ENCODE peak calls at places on chromosomes 3 and 15, in ten cellular contexts. N, D, Q, G, X, H, B, W, J and A are unnamed samples.

GRCh38 chr3:136802481-136802996 is 16.4 kb upstream of the SLC35G2 start:
- DNase-seq in N (no peak), D (no peak), W (no peak), H (no peak), G (no peak), B (peak; percentile 54), X (no peak), J (no peak), Q (no peak), A (no peak)

GRCh38 chr3:141051641-141052569 is 758 bp downstream of the SPSB4 start:
- DNase-seq in H (no peak), W (no peak), N (no peak), X (no peak), J (no peak), Q (peak; percentile 49), D (peak; percentile 79), G (no peak), B (no peak), A (peak; percentile 3)

GRCh38 chr3:186281172-186281571 is 80.9 kb downstream of the DGKG start:
- DNase-seq in B (no peak), X (no peak), D (no peak), G (peak; percentile 45), H (no peak), N (no peak), Q (no peak), J (no peak), W (no peak), A (peak; percentile 88)

GRCh38 chr3:17986393-17986816 is 244.0 kb upstream of the TBC1D5 start:
- DNase-seq in X (no peak), Q (no peak), N (no peak), J (no peak), D (no peak), W (no peak), G (no peak), H (no peak), B (no peak), A (no peak)

GRCh38 chr3:123292321-123293310 is 90.9 kb downstream of the SEC22A start:
- DNase-seq in G (no peak), W (no peak), N (no peak), X (no peak), B (no peak), Q (no peak), J (no peak), D (no peak), H (no peak), A (no peak)

GRCh38 chr15:29126208-29126536 is 143.4 kb downstream of the NSMCE3 start:
- DNase-seq in B (no peak), N (no peak), D (peak; percentile 17), J (no peak), W (no peak), H (no peak), G (no peak), Q (no peak), X (no peak), A (no peak)

GRCh38 chr3:88005066-88005465 is 53.7 kb downstream of the CGGBP1 start:
- DNase-seq in N (no peak), W (peak; percentile 22), D (no peak), J (no peak), B (no peak), X (no peak), H (no peak), Q (no peak), G (no peak), A (no peak)

GRCh38 chr3:102712896-102713295 is 278.1 kb downstream of the ZPLD1 start:
- DNase-seq in G (no peak), B (no peak), H (no peak), J (no peak), W (no peak), D (no peak), X (no peak), N (no peak), Q (no peak), A (no peak)

GRCh38 chr3:74561881-74562280 is 52.6 kb downstream of the CNTN3 start:
- DNase-seq in W (no peak), D (no peak), H (no peak), B (no peak), Q (no peak), G (peak; percentile 47), N (no peak), X (no peak), J (no peak), A (peak; percentile 21)

GRCh38 chr3:44468572-44469520 is 8.6 kb downstream of the ZNF445 start:
- DNase-seq in Q (no peak), W (no peak), X (no peak), G (no peak), H (no peak), J (no peak), B (no peak), D (peak; percentile 66), N (peak; percentile 45), A (peak; percentile 26)

GRCh38 chr15:90266485-90266884 is 1.0 kb downstream of the NGRN start:
- DNase-seq in H (no peak), N (peak; percentile 36), B (no peak), W (no peak), G (no peak), J (no peak), Q (no peak), D (no peak), X (no peak), A (peak; percentile 14)

GRCh38 chr3:94099311-94099710 is 36.5 kb downstream of the NSUN3 start:
- DNase-seq in D (no peak), Q (no peak), X (no peak), J (no peak), B (no peak), W (no peak), G (no peak), H (no peak), N (no peak), A (no peak)

GRCh38 chr3:153144779-153145178 is 17.2 kb upstream of the RAP2B start:
- DNase-seq in W (no peak), H (no peak), N (no peak), B (no peak), G (no peak), X (no peak), D (no peak), J (no peak), Q (no peak), A (no peak)

GRCh38 chr3:140441006-140441405 is 236.9 kb upstream of the TRIM42 start:
- DNase-seq in J (no peak), B (no peak), D (no peak), W (no peak), G (peak; percentile 16), H (no peak), N (no peak), X (no peak), Q (peak; percentile 44), A (peak; percentile 71)

GRCh38 chr3:18335202-18335601 is 89.9 kb downstream of the SATB1 start:
- DNase-seq in H (no peak), N (no peak), X (no peak), Q (no peak), D (no peak), B (no peak), W (no peak), G (no peak), J (no peak), A (no peak)

GRCh38 chr3:35800960-35801459 is 161.7 kb downstream of the ARPP21 start:
- DNase-seq in D (no peak), Q (no peak), H (no peak), X (no peak), J (no peak), G (no peak), N (no peak), W (no peak), B (no peak), A (no peak)

GRCh38 chr15:40229956-40230355 is 8.9 kb upstream of the PAK6 start:
- DNase-seq in W (no peak), G (no peak), B (no peak), Q (no peak), N (no peak), J (no peak), H (no peak), D (no peak), X (no peak), A (no peak)

GRCh38 chr3:114496874-114497273 is 203.0 kb downstream of the TIGIT start:
- DNase-seq in Q (no peak), W (no peak), X (no peak), G (peak; percentile 23), J (no peak), D (no peak), B (no peak), H (no peak), N (no peak), A (peak; percentile 39)

GRCh38 chr3:36729204-36730056 is 34.9 kb downstream of the DCLK3 start:
- DNase-seq in D (no peak), G (peak; percentile 37), X (no peak), B (peak; percentile 1), W (peak; percentile 16), H (no peak), N (no peak), J (no peak), Q (no peak), A (peak; percentile 37)

GRCh38 chr3:149967067-149967685 is 3.5 kb downstream of the PFN2 start:
- DNase-seq in X (peak; percentile 17), J (no peak), H (no peak), D (no peak), Q (no peak), N (no peak), B (peak; percentile 47), G (no peak), W (peak; percentile 48), A (no peak)

GRCh38 chr3:156448300-156448699 is 106.6 kb downstream of the SSR3 start:
- DNase-seq in N (peak; percentile 17), J (no peak), B (no peak), D (peak; percentile 42), W (peak; percentile 9), Q (no peak), X (no peak), H (no peak), G (peak; percentile 5), A (no peak)